ENCODE peak calls at places on chromosomes 12 and 14, in eight cellular contexts. G is heart left ventricle, A is body of pancreas, Q is uterus, Y is epithelial cell of esophagus, B is fibroblast of pulmonary artery, M is heart right ventricle, E is GM23338. J is an unnamed sample.

GRCh38 chr14:92729632-92730358 is 18.6 kb downstream of the LGMN start:
- DNase-seq in G (no peak), A (no peak), Q (no peak), Y (peak; percentile 67), B (peak; percentile 80), M (no peak), E (no peak), J (peak; percentile 78)

GRCh38 chr12:82627799-82628198 is 58.9 kb upstream of the TMTC2 start:
- DNase-seq in G (no peak), A (no peak), Q (no peak), Y (peak; percentile 51), B (peak; percentile 56), M (no peak), E (peak; percentile 73), J (peak; percentile 38)

GRCh38 chr12:28130625-28131598 is 59.3 kb upstream of the CCDC91 start:
- DNase-seq in G (peak; percentile 76), A (peak; percentile 7), Q (peak; percentile 72), Y (peak; percentile 100), B (peak; percentile 100), M (peak; percentile 42), E (no peak), J (peak; percentile 95)

GRCh38 chr14:105192866-105193731 is 12.0 kb upstream of the NUDT14 start:
- DNase-seq in G (peak; percentile 76), A (no peak), Q (no peak), Y (peak; percentile 25), B (peak; percentile 53), M (peak; percentile 57), E (no peak), J (no peak)

GRCh38 chr12:75725505-75726120 is 214.2 kb upstream of the KRR1 start:
- DNase-seq in G (no peak), A (no peak), Q (no peak), Y (peak; percentile 83), B (peak; percentile 60), M (no peak), E (no peak), J (peak; percentile 53)

GRCh38 chr14:49816844-49817243 is 35.7 kb downstream of the NEMF start:
- DNase-seq in G (no peak), A (no peak), Q (no peak), Y (no peak), B (no peak), M (no peak), E (no peak), J (no peak)

GRCh38 chr14:57247283-57247682 is 21.4 kb downstream of the EXOC5 start:
- DNase-seq in G (no peak), A (no peak), Q (no peak), Y (no peak), B (no peak), M (no peak), E (no peak), J (peak; percentile 39)

GRCh38 chr14:64762044-64763034 is 58.1 kb downstream of the PLEKHG3 start:
- DNase-seq in G (peak; percentile 92), A (peak; percentile 89), Q (peak; percentile 90), Y (peak; percentile 88), B (peak; percentile 96), M (peak; percentile 87), E (no peak), J (peak; percentile 80)

GRCh38 chr12:90841336-90841735 is 113.6 kb downstream of the CCER1 start:
- DNase-seq in G (no peak), A (no peak), Q (no peak), Y (no peak), B (no peak), M (no peak), E (no peak), J (peak; percentile 25)

GRCh38 chr14:67943947-67944346 is 124.4 kb downstream of the RAD51B start:
- DNase-seq in G (peak; percentile 71), A (peak; percentile 91), Q (peak; percentile 95), Y (peak; percentile 76), B (peak; percentile 97), M (peak; percentile 86), E (peak; percentile 95), J (peak; percentile 92)

GRCh38 chr14:104893435-104894207 is 28.6 kb downstream of the CEP170B start:
- DNase-seq in G (peak; percentile 21), A (no peak), Q (peak; percentile 16), Y (no peak), B (no peak), M (peak; percentile 8), E (no peak), J (no peak)

GRCh38 chr14:92252291-92252690 is 70.7 kb upstream of the SLC24A4 start:
- DNase-seq in G (no peak), A (no peak), Q (no peak), Y (no peak), B (no peak), M (no peak), E (no peak), J (no peak)

GRCh38 chr14:100711493-100711892 is 15.2 kb upstream of the DLK1 start:
- DNase-seq in G (no peak), A (peak; percentile 78), Q (no peak), Y (no peak), B (peak; percentile 12), M (no peak), E (no peak), J (no peak)

GRCh38 chr14:104553166-104554087 is 26.1 kb upstream of the C14orf180 start:
- DNase-seq in G (peak; percentile 9), A (no peak), Q (no peak), Y (no peak), B (no peak), M (no peak), E (no peak), J (no peak)

GRCh38 chr14:95948608-95949007 is 72.0 kb downstream of the TUNAR start:
- DNase-seq in G (no peak), A (no peak), Q (no peak), Y (no peak), B (no peak), M (no peak), E (peak; percentile 99), J (no peak)

GRCh38 chr12:10048531-10048930 is 18.0 kb downstream of the CLEC9A start:
- DNase-seq in G (no peak), A (no peak), Q (no peak), Y (no peak), B (no peak), M (no peak), E (no peak), J (no peak)

GRCh38 chr12:106249411-106250135 is 1.8 kb upstream of the CKAP4 start:
- DNase-seq in G (no peak), A (no peak), Q (no peak), Y (no peak), B (no peak), M (no peak), E (no peak), J (no peak)

GRCh38 chr12:45379261-45379660 is 163.4 kb downstream of the ANO6 start:
- DNase-seq in G (no peak), A (no peak), Q (no peak), Y (peak; percentile 92), B (peak; percentile 69), M (no peak), E (no peak), J (no peak)

GRCh38 chr14:34051966-34052657 is 101.2 kb upstream of the EGLN3 start:
- DNase-seq in G (no peak), A (no peak), Q (peak; percentile 41), Y (peak; percentile 96), B (peak; percentile 71), M (no peak), E (no peak), J (peak; percentile 85)

GRCh38 chr14:90979451-90979850 is 81.0 kb downstream of the RPS6KA5 start:
- DNase-seq in G (no peak), A (no peak), Q (no peak), Y (no peak), B (no peak), M (no peak), E (no peak), J (no peak)

GRCh38 chr14:68659021-68659931 is 133.6 kb downstream of the ZFP36L1 start:
- DNase-seq in G (no peak), A (no peak), Q (peak; percentile 79), Y (no peak), B (peak; percentile 55), M (no peak), E (no peak), J (peak; percentile 68)

GRCh38 chr12:51643951-51644350 is 52.9 kb downstream of the SCN8A start:
- DNase-seq in G (no peak), A (no peak), Q (no peak), Y (no peak), B (no peak), M (no peak), E (no peak), J (no peak)
- H3K4me3 ChIP-seq in G (no peak overlapping the region), A (no peak overlapping the region), Q (no peak overlapping the region), Y (no peak overlapping the region), B (no peak overlapping the region), M (no peak overlapping the region), E (no peak overlapping the region), J (no peak overlapping the region)

GRCh38 chr12:122803937-122804336 is 29.6 kb downstream of the CCDC62 start:
- DNase-seq in G (no peak), A (no peak), Q (no peak), Y (no peak), B (no peak), M (no peak), E (no peak), J (no peak)

GRCh38 chr12:122795807-122796206 is 21.4 kb downstream of the CCDC62 start:
- DNase-seq in G (no peak), A (no peak), Q (no peak), Y (no peak), B (no peak), M (no peak), E (no peak), J (no peak)

GRCh38 chr12:122799635-122800243 is 25.4 kb downstream of the CCDC62 start:
- DNase-seq in G (no peak), A (no peak), Q (no peak), Y (no peak), B (no peak), M (no peak), E (no peak), J (no peak)
- TF ChIP-seq CTCF in G (no peak), A (no peak), Q (no peak), Y (no peak), B (no peak), M (no peak), E (no peak), J (no peak)

GRCh38 chr12:50017653-50018052 is 7.6 kb downstream of the RACGAP1 start:
- DNase-seq in G (no peak), A (no peak), Q (no peak), Y (no peak), B (peak; percentile 78), M (no peak), E (no peak), J (peak; percentile 68)

GRCh38 chr12:50014342-50014741 is 11.0 kb downstream of the RACGAP1 start:
- DNase-seq in G (no peak), A (no peak), Q (no peak), Y (no peak), B (no peak), M (no peak), E (no peak), J (no peak)

GRCh38 chr12:50019524-50019923 is 5.8 kb downstream of the RACGAP1 start:
- DNase-seq in G (no peak), A (no peak), Q (no peak), Y (no peak), B (no peak), M (no peak), E (no peak), J (no peak)

GRCh38 chr12:50018968-50019367 is 6.3 kb downstream of the RACGAP1 start:
- DNase-seq in G (no peak), A (no peak), Q (no peak), Y (no peak), B (no peak), M (no peak), E (no peak), J (no peak)

GRCh38 chr12:50017047-50017446 is 8.2 kb downstream of the RACGAP1 start:
- DNase-seq in G (peak; percentile 46), A (peak; percentile 79), Q (peak; percentile 72), Y (peak; percentile 60), B (peak; percentile 97), M (peak; percentile 72), E (no peak), J (peak; percentile 89)
- H3K4me3 ChIP-seq in G (no peak overlapping the region), A (no peak overlapping the region), Q (no peak overlapping the region), Y (no peak overlapping the region), B (peak overlapping the region; percentile 18), M (no peak overlapping the region), E (no peak overlapping the region), J (peak overlapping the region; percentile 31)

GRCh38 chr12:20122274-20122673 is 246.1 kb upstream of the PDE3A start:
- DNase-seq in G (no peak), A (no peak), Q (no peak), Y (no peak), B (no peak), M (no peak), E (no peak), J (no peak)
- TF ChIP-seq CTCF in G (no peak), A (no peak), Q (no peak), Y (no peak), B (no peak), M (no peak), E (no peak), J (no peak)